ENCODE peak calls at places on chromosomes 5 and 9, in seven cellular contexts. One of them, this sample, is unnamed. For H3K4me1, the result is how much of the 10 kb centered on the place peaks cover.

GRCh38 chr9:99931155-99931840 is 24.8 kb downstream of the STX17 start:
- DNase-seq in IMR-90: peak
- DNase-seq in effector memory CD4-positive, alpha-beta T cell: no peak
- DNase-seq in naive thymus-derived CD4-positive, alpha-beta T cell: no peak
- DNase-seq in mesenchymal stem cell: no peak
- DNase-seq in ovary: no peak
- DNase-seq in neuronal stem cell: no peak
- DNase-seq in this sample: no peak

GRCh38 chr5:14034991-14035390 is 90.5 kb upstream of the DNAH5 start:
- DNase-seq in naive thymus-derived CD4-positive, alpha-beta T cell: no peak
- DNase-seq in effector memory CD4-positive, alpha-beta T cell: no peak
- DNase-seq in mesenchymal stem cell: no peak
- DNase-seq in neuronal stem cell: no peak
- DNase-seq in IMR-90: peak
- DNase-seq in ovary: no peak
- DNase-seq in this sample: no peak

GRCh38 chr9:36946653-36947052 is 87.4 kb downstream of the PAX5 start:
- DNase-seq in effector memory CD4-positive, alpha-beta T cell: no peak
- DNase-seq in ovary: no peak
- DNase-seq in neuronal stem cell: no peak
- DNase-seq in IMR-90: no peak
- DNase-seq in mesenchymal stem cell: no peak
- DNase-seq in naive thymus-derived CD4-positive, alpha-beta T cell: no peak
- DNase-seq in this sample: no peak

GRCh38 chr9:108628281-108628680 is 227.5 kb downstream of the ACTL7B start:
- DNase-seq in ovary: no peak
- DNase-seq in mesenchymal stem cell: no peak
- DNase-seq in effector memory CD4-positive, alpha-beta T cell: no peak
- DNase-seq in neuronal stem cell: no peak
- DNase-seq in naive thymus-derived CD4-positive, alpha-beta T cell: no peak
- DNase-seq in IMR-90: no peak
- DNase-seq in this sample: no peak

GRCh38 chr9:121830441-121831140 is 179.2 kb downstream of the DAB2IP start:
- DNase-seq in mesenchymal stem cell: no peak
- DNase-seq in ovary: no peak
- DNase-seq in naive thymus-derived CD4-positive, alpha-beta T cell: no peak
- DNase-seq in IMR-90: no peak
- DNase-seq in effector memory CD4-positive, alpha-beta T cell: no peak
- DNase-seq in neuronal stem cell: no peak
- DNase-seq in this sample: no peak

GRCh38 chr9:26369096-26369495 is 523.5 kb downstream of the CAAP1 start:
- DNase-seq in neuronal stem cell: no peak
- DNase-seq in IMR-90: no peak
- DNase-seq in mesenchymal stem cell: no peak
- DNase-seq in ovary: no peak
- DNase-seq in naive thymus-derived CD4-positive, alpha-beta T cell: no peak
- DNase-seq in effector memory CD4-positive, alpha-beta T cell: no peak
- DNase-seq in this sample: no peak

GRCh38 chr5:59660737-59661136 is 232.8 kb downstream of the PDE4D start:
- DNase-seq in IMR-90: peak
- DNase-seq in neuronal stem cell: no peak
- DNase-seq in ovary: no peak
- DNase-seq in naive thymus-derived CD4-positive, alpha-beta T cell: no peak
- DNase-seq in effector memory CD4-positive, alpha-beta T cell: no peak
- DNase-seq in mesenchymal stem cell: peak
- DNase-seq in this sample: no peak

GRCh38 chr9:131180454-131180853 is 55.1 kb downstream of the NUP214 start:
- DNase-seq in ovary: no peak
- DNase-seq in naive thymus-derived CD4-positive, alpha-beta T cell: no peak
- DNase-seq in neuronal stem cell: no peak
- DNase-seq in effector memory CD4-positive, alpha-beta T cell: no peak
- DNase-seq in IMR-90: peak
- DNase-seq in mesenchymal stem cell: peak
- DNase-seq in this sample: no peak

GRCh38 chr5:68381909-68382308 is 166.4 kb downstream of the PIK3R1 start:
- DNase-seq in mesenchymal stem cell: no peak
- DNase-seq in IMR-90: no peak
- DNase-seq in ovary: no peak
- DNase-seq in naive thymus-derived CD4-positive, alpha-beta T cell: no peak
- DNase-seq in effector memory CD4-positive, alpha-beta T cell: no peak
- DNase-seq in neuronal stem cell: no peak
- DNase-seq in this sample: no peak

GRCh38 chr5:56328753-56329560 is 95.8 kb upstream of the ANKRD55 start:
- DNase-seq in effector memory CD4-positive, alpha-beta T cell: peak
- DNase-seq in naive thymus-derived CD4-positive, alpha-beta T cell: peak
- DNase-seq in ovary: no peak
- DNase-seq in IMR-90: peak
- DNase-seq in neuronal stem cell: no peak
- DNase-seq in mesenchymal stem cell: peak
- DNase-seq in this sample: no peak
- H3K27ac ChIP-seq in effector memory CD4-positive, alpha-beta T cell: peak
- H3K27ac ChIP-seq in naive thymus-derived CD4-positive, alpha-beta T cell: peak
- H3K27ac ChIP-seq in ovary: no peak
- H3K27ac ChIP-seq in IMR-90: peak
- H3K27ac ChIP-seq in neuronal stem cell: no peak
- H3K27ac ChIP-seq in mesenchymal stem cell: peak
- H3K27ac ChIP-seq in this sample: no peak

DNA sequence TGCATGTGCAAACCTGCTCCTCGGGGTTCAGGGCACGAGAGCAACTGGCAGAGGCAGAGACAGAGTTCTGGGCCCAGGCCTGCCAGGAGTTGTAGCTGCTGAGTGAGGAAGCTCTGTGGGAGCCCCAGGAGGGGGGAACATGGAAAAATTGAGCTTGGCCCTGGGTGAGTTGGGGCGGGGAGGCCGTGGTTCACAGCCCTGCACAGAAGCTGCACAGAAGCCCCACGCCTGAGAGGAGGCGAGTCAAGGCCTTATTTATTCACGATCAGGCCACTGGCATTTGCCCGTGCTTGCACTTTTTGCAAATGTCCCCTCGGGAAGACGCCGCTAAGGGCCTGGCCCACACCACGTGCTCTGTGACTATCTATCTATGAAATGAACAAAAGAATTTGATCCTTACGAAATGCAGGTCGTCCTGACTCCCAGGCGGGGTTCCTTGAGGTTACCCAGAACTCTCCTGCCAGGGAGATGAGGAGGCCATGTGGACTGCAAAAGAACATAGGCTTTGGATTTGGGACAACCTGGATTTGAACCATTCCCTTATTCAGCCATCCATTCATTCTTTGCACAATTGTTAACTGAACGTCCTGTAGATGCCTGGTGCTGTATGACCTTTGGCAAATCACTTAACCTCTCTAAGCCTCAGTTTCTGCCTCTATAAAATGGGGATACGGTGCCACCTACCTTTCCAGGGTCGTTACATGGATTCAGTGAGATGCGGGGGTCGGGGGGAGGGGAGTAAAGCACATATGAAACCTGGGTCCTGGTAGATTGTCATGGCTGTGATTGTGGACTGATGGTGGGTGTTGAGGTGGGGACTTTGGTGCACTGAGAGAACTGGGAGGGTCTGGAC is 17.9 kb downstream of the COL27A1 start:
- DNase-seq in neuronal stem cell: no peak
- DNase-seq in mesenchymal stem cell: peak
- DNase-seq in IMR-90: peak
- DNase-seq in effector memory CD4-positive, alpha-beta T cell: no peak
- DNase-seq in ovary: no peak
- DNase-seq in naive thymus-derived CD4-positive, alpha-beta T cell: no peak
- DNase-seq in this sample: no peak
- H3K4me1 ChIP-seq in neuronal stem cell: under half
- H3K4me1 ChIP-seq in mesenchymal stem cell: half or more
- H3K4me1 ChIP-seq in IMR-90: under half
- H3K4me1 ChIP-seq in effector memory CD4-positive, alpha-beta T cell: under half
- H3K4me1 ChIP-seq in ovary: under half
- H3K4me1 ChIP-seq in naive thymus-derived CD4-positive, alpha-beta T cell: under half
- H3K4me1 ChIP-seq in this sample: under half

DNA sequence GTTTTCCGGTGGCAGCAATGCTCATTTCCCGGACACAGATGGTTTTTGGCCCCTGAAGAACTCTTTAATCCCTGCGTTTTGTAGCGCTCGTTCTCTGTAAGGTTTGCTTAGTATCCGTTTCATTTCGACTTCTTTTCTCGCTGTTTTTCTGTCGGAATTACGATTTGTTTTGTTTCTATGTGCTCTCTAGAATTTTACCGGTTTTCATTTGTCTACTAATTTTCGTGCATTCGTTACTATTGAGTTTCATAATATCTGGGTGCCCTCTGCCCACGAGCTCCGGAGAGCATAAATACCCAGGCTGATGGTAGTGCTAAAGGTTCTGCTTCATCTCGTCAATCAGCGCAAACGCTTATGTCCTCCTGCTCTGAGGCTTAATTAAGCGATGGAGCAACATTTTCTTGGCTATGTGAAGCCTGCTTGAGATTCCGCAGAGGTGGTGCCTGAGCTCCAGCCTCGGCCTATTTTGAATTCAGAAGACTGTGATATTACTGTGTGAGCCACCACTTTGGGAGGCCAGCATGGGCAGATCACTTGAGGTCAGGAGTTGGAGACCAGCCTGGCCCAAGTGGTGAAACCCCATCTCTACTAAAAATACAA is 44.9 kb downstream of the ANXA2R start:
- DNase-seq in neuronal stem cell: no peak
- DNase-seq in IMR-90: peak
- DNase-seq in ovary: no peak
- DNase-seq in effector memory CD4-positive, alpha-beta T cell: no peak
- DNase-seq in mesenchymal stem cell: no peak
- DNase-seq in naive thymus-derived CD4-positive, alpha-beta T cell: no peak
- DNase-seq in this sample: peak
- H3K4me3 ChIP-seq in neuronal stem cell: peak
- H3K4me3 ChIP-seq in IMR-90: peak
- H3K4me3 ChIP-seq in ovary: no peak
- H3K4me3 ChIP-seq in effector memory CD4-positive, alpha-beta T cell: peak
- H3K4me3 ChIP-seq in mesenchymal stem cell: no peak
- H3K4me3 ChIP-seq in naive thymus-derived CD4-positive, alpha-beta T cell: peak
- H3K4me3 ChIP-seq in this sample: peak

DNA sequence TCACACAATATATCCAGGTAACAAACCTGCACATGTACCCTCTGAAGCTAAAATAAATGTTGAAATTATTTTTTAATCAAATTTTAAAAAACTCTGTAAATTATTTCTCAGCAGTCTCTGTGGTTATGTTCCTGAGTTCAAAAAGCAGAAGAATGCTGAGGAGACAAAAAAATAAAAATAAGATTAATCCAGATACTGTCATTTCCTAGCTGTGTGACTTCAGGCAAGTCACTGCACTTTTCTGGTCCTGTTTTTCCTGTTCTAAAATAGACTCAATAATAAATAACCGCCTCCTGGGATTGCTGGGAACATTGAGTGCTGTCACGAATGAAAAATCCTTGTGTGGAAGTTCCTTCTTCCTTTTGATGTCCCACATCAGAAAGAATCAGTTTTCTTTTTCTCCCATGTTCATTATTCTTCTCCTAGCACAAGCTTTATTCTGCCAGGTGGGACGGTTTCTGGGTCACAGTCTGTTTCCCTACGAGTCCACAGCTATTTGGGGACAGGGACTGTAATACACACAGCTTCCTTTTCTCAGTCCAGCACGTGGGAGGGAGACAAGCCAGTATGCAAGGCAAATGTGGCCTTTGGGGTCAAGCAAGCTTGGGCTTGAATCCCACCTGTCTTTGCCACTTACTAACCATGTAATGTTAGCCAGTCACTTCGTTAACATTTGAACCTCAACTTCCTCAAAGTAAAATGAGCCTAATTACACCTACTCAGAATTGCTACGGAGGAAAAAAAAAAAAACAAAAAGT is 156.9 kb downstream of the TRIM32 start:
- DNase-seq in effector memory CD4-positive, alpha-beta T cell: no peak
- DNase-seq in neuronal stem cell: no peak
- DNase-seq in IMR-90: no peak
- DNase-seq in naive thymus-derived CD4-positive, alpha-beta T cell: no peak
- DNase-seq in ovary: no peak
- DNase-seq in mesenchymal stem cell: no peak
- DNase-seq in this sample: no peak
- H3K27ac ChIP-seq in effector memory CD4-positive, alpha-beta T cell: no peak
- H3K27ac ChIP-seq in neuronal stem cell: no peak
- H3K27ac ChIP-seq in IMR-90: no peak
- H3K27ac ChIP-seq in naive thymus-derived CD4-positive, alpha-beta T cell: no peak
- H3K27ac ChIP-seq in ovary: no peak
- H3K27ac ChIP-seq in mesenchymal stem cell: no peak
- H3K27ac ChIP-seq in this sample: no peak

This sample was measured in DND-41.